ENCODE peak calls at places on chromosomes 2 and 18, in seven cellular contexts. B, E, R, N, Z, H and O are unnamed samples.

GRCh38 chr18:55421612-55422381 is 166.2 kb downstream of the TCF4 start:
- DNase-seq in B (no peak), E (no peak), R (no peak), N (no peak), Z (no peak), H (no peak), O (no peak)

GRCh38 chr18:75010260-75010659 is 198.7 kb downstream of the PTGR3 start:
- DNase-seq in B (no peak), E (no peak), R (no peak), N (no peak), Z (no peak), H (no peak), O (no peak)

GRCh38 chr2:219573166-219573565 is 1.1 kb downstream of the INHA start:
- DNase-seq in B (no peak), E (no peak), R (no peak), N (no peak), Z (no peak), H (no peak), O (no peak)

GRCh38 chr2:188766086-188766856 is 207.9 kb upstream of the COL3A1 start:
- DNase-seq in B (no peak), E (no peak), R (no peak), N (no peak), Z (no peak), H (no peak), O (no peak)

GRCh38 chr2:175627405-175627804 is 374.7 kb downstream of the LNPK start:
- DNase-seq in B (no peak), E (no peak), R (no peak), N (no peak), Z (no peak), H (no peak), O (no peak)

GRCh38 chr2:64327510-64328414 is 126.2 kb upstream of the LGALSL start:
- DNase-seq in B (no peak), E (no peak), R (no peak), N (peak; percentile 33), Z (peak; percentile 24), H (no peak), O (peak; percentile 51)

GRCh38 chr2:208618220-208618619 is 211.6 kb downstream of the PTH2R start:
- DNase-seq in B (no peak), E (no peak), R (no peak), N (no peak), Z (no peak), H (no peak), O (no peak)

GRCh38 chr2:105627530-105627929 is 117.2 kb upstream of the NCK2 start:
- DNase-seq in B (no peak), E (no peak), R (no peak), N (no peak), Z (no peak), H (no peak), O (no peak)

GRCh38 chr2:58515827-58516574 is 274.9 kb upstream of the FANCL start:
- DNase-seq in B (no peak), E (no peak), R (no peak), N (no peak), Z (no peak), H (no peak), O (no peak)

GRCh38 chr2:223989860-223990237 is 32.6 kb downstream of the MRPL44 start:
- DNase-seq in B (no peak), E (no peak), R (no peak), N (no peak), Z (no peak), H (no peak), O (no peak)

GRCh38 chr2:18750662-18751554 is 161.5 kb upstream of the NT5C1B start:
- DNase-seq in B (no peak), E (no peak), R (no peak), N (no peak), Z (no peak), H (no peak), O (no peak)

GRCh38 chr2:47198985-47199451 is 43.9 kb upstream of the STPG4 start:
- DNase-seq in B (no peak), E (no peak), R (no peak), N (no peak), Z (no peak), H (peak; percentile 82), O (no peak)

GRCh38 chr2:219451626-219452360 is 17.1 kb downstream of the SPEG start:
- DNase-seq in B (peak; percentile 90), E (no peak), R (no peak), N (peak; percentile 56), Z (no peak), H (no peak), O (peak; percentile 97)

GRCh38 chr2:100196786-100197494 is 54.5 kb upstream of the AFF3 start:
- DNase-seq in B (no peak), E (no peak), R (no peak), N (no peak), Z (no peak), H (no peak), O (no peak)

GRCh38 chr2:127640082-127641072 is 5.6 kb upstream of the GPR17 start:
- DNase-seq in B (no peak), E (no peak), R (no peak), N (no peak), Z (no peak), H (no peak), O (no peak)

GRCh38 chr18:63683152-63683551 is 19.6 kb upstream of the SERPINB11 start:
- DNase-seq in B (no peak), E (no peak), R (no peak), N (no peak), Z (no peak), H (no peak), O (no peak)

GRCh38 chr2:64859208-64860161 is 129.7 kb upstream of the SLC1A4 start:
- DNase-seq in B (peak; percentile 48), E (no peak), R (peak; percentile 14), N (peak; percentile 94), Z (no peak), H (peak; percentile 90), O (peak; percentile 91)

GRCh38 chr2:113070606-113070975 is 2.8 kb downstream of the IL1F10 start:
- DNase-seq in B (no peak), E (no peak), R (no peak), N (no peak), Z (no peak), H (no peak), O (no peak)

GRCh38 chr2:113069676-113070605 is 2.2 kb downstream of the IL1F10 start:
- DNase-seq in B (no peak), E (no peak), R (no peak), N (no peak), Z (no peak), H (no peak), O (no peak)

GRCh38 chr2:113073325-113073834 is 5.6 kb downstream of the IL1F10 start:
- DNase-seq in B (no peak), E (no peak), R (no peak), N (no peak), Z (no peak), H (no peak), O (no peak)

GRCh38 chr2:113075030-113075429 is 7.3 kb downstream of the IL1F10 start:
- DNase-seq in B (no peak), E (no peak), R (no peak), N (no peak), Z (no peak), H (no peak), O (no peak)

DNA sequence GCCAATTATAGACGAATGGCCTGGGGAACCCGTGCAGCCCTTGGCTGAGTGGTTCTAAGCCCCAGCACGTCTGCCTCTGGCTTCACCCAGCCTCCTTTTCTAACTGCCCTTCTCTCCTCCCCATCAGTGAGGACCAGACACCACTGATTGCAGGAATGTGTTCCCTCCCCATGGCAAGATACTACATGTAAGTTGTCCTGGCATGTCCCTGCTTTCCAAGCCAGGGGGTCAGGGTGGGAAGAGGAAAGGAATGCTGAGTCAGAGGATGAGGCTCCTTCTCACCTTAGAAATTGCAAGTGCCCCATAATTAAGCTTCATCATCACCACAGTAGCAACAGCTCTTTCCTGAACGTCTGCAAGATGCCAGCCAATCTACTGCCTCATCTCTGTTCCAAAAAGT is 4.8 kb downstream of the IL1F10 start:
- DNase-seq in B (no peak), E (no peak), R (no peak), N (no peak), Z (no peak), H (no peak), O (no peak)
- H3K4me1 ChIP-seq in B (no peaks in the 10 kb centered on the region), E (no peaks in the 10 kb centered on the region), R (peaks cover 61% of the 10 kb centered on the region), N (no peaks in the 10 kb centered on the region), Z (peaks cover 19% of the 10 kb centered on the region), H (no peaks in the 10 kb centered on the region), O (no peaks in the 10 kb centered on the region)

GRCh38 chr2:112055110-112055832 is at the start of gene TMEM87B:
- DNase-seq in B (peak; percentile 95), E (peak; percentile 96), R (peak; percentile 92), N (peak; percentile 99), Z (peak; percentile 93), H (peak; percentile 94), O (peak; percentile 98)

GRCh38 chr2:112053917-112054846 is 887 bp upstream of the TMEM87B start:
- DNase-seq in B (peak; percentile 97), E (peak; percentile 94), R (peak; percentile 99), N (peak; percentile 99), Z (peak; percentile 97), H (peak; percentile 92), O (peak; percentile 99)

GRCh38 chr2:112059671-112060070 is 4.6 kb downstream of the TMEM87B start:
- DNase-seq in B (no peak), E (no peak), R (no peak), N (no peak), Z (no peak), H (no peak), O (no peak)

GRCh38 chr2:112055833-112056625 is 960 bp downstream of the TMEM87B start:
- DNase-seq in B (peak; percentile 47), E (peak; percentile 11), R (no peak), N (peak; percentile 66), Z (no peak), H (peak; percentile 40), O (peak; percentile 85)

DNA sequence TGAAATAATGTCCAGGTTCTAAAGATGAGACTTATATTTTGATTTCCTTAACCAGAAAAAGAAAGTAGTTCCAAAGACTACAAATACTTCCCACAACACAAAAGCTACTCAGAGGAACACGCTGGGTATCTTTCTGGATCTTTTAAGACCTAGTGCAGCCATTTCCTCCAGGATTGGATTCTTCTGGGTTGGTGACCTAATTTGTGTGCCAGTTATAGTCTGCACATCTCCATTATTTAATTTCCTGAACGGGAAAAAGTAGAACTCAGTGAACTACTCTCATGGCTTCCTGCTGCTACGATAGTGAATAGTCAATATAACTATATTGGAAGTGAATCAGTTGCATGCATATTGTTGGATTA is 1.5 kb downstream of the TMEM87B start:
- DNase-seq in B (no peak), E (no peak), R (no peak), N (no peak), Z (no peak), H (no peak), O (no peak)
- H3K4me3 ChIP-seq in B (peak overlapping the region; percentile 91), E (no peak overlapping the region), R (peak overlapping the region; percentile 89), N (peak overlapping the region; percentile 76), Z (peak overlapping the region; percentile 92), H (peak overlapping the region; percentile 64), O (peak overlapping the region; percentile 91)

DNA sequence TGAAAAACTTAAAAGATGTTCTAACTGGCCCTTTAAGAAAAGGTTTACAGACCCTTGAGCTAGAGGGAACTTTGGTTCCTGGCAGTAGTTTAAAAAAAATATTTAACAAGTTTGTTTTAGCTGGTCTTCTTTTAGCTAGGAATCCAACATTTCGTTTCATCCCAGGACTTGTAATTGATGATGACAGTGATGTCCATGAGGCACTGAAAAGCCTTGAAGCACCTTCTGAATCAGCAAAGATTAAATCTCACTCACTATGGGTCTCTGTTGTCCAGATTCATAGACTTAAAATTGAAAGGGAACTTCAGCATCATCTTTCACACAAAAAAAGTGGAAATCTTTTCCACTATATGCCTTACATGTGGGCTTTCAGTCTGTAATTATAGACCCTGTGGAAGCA is 102.9 kb upstream of the ETAA1 start:
- DNase-seq in B (no peak), E (no peak), R (no peak), N (no peak), Z (no peak), H (no peak), O (no peak)
- H3K4me1 ChIP-seq in B (no peaks in the 10 kb centered on the region), E (no peaks in the 10 kb centered on the region), R (peaks cover 14% of the 10 kb centered on the region), N (no peaks in the 10 kb centered on the region), Z (no peaks in the 10 kb centered on the region), H (no peaks in the 10 kb centered on the region), O (peaks cover 4% of the 10 kb centered on the region)

GRCh38 chr2:55363636-55364035 is 56.0 kb downstream of the CCDC88A start:
- DNase-seq in B (no peak), E (no peak), R (no peak), N (no peak), Z (no peak), H (no peak), O (no peak)
- H3K4me3 ChIP-seq in B (peak overlapping the region; percentile 15), E (no peak overlapping the region), R (no peak overlapping the region), N (no peak overlapping the region), Z (no peak overlapping the region), H (no peak overlapping the region), O (no peak overlapping the region)